ENCODE peak calls at places on chromosomes 4 and X, in seven cellular contexts. W is upper lobe of right lung, D is cardiac muscle cell, A is fibroblast of lung, U is psoas muscle, J is testis, G is aorta. H is an unnamed sample.

GRCh38 chr4:5446595-5446994 is 261.8 kb downstream of the EVC2 start:
- DNase-seq in W (no peak), D (no peak), A (no peak), U (no peak), J (no peak), G (peak; percentile 65), H (no peak)

GRCh38 chrX:134026732-134027311 is 41.4 kb upstream of the GPC3 start:
- DNase-seq in W (no peak), D (peak; percentile 88), A (peak; percentile 53), U (no peak), J (peak; percentile 46), G (no peak), H (peak; percentile 13)

GRCh38 chr4:166422475-166422874 is 549.4 kb downstream of the TLL1 start:
- DNase-seq in W (no peak), D (no peak), A (peak; percentile 64), U (no peak), J (no peak), G (no peak), H (no peak)

GRCh38 chrX:1531106-1531890 is 5.7 kb downstream of the P2RY8 start:
- DNase-seq in W (peak; percentile 32), D (no peak), A (no peak), U (no peak), J (no peak), G (no peak), H (no peak)

GRCh38 chrX:115023139-115023538 is 5.7 kb upstream of the IL13RA2 start:
- DNase-seq in W (no peak), D (no peak), A (peak; percentile 63), U (no peak), J (no peak), G (no peak), H (peak; percentile 43)

GRCh38 chr4:100106982-100107381 is 83.3 kb downstream of the DDIT4L start:
- DNase-seq in W (no peak), D (no peak), A (no peak), U (no peak), J (no peak), G (no peak), H (no peak)

GRCh38 chrX:17025903-17026302 is 79.4 kb downstream of the REPS2 start:
- DNase-seq in W (no peak), D (no peak), A (no peak), U (no peak), J (no peak), G (no peak), H (no peak)

GRCh38 chr4:72843466-72843865 is 226.1 kb downstream of the COX18 start:
- DNase-seq in W (no peak), D (no peak), A (no peak), U (no peak), J (no peak), G (no peak), H (no peak)

GRCh38 chr4:134313591-134313990 is 112.0 kb upstream of the PABPC4L start:
- DNase-seq in W (no peak), D (no peak), A (no peak), U (no peak), J (no peak), G (no peak), H (no peak)

GRCh38 chr4:22434895-22435294 is 81.0 kb downstream of the ADGRA3 start:
- DNase-seq in W (no peak), D (peak; percentile 76), A (peak; percentile 68), U (no peak), J (peak; percentile 54), G (no peak), H (peak; percentile 12)

GRCh38 chr4:38157592-38157991 is 197.4 kb downstream of the PTTG2 start:
- DNase-seq in W (no peak), D (no peak), A (no peak), U (peak; percentile 22), J (no peak), G (no peak), H (no peak)

GRCh38 chr4:57187241-57187640 is 77.1 kb upstream of the IGFBP7 start:
- DNase-seq in W (no peak), D (no peak), A (no peak), U (no peak), J (no peak), G (no peak), H (no peak)

GRCh38 chr4:10260777-10261176 is 144.2 kb upstream of the WDR1 start:
- DNase-seq in W (no peak), D (no peak), A (no peak), U (no peak), J (no peak), G (no peak), H (no peak)

GRCh38 chr4:170656506-170656905 is 566.8 kb upstream of the AADAT start:
- DNase-seq in W (no peak), D (no peak), A (no peak), U (no peak), J (no peak), G (no peak), H (no peak)

GRCh38 chr4:170652571-170652970 is 562.8 kb upstream of the AADAT start:
- DNase-seq in W (no peak), D (no peak), A (no peak), U (no peak), J (no peak), G (no peak), H (no peak)

GRCh38 chr4:170657761-170658160 is 568.0 kb upstream of the AADAT start:
- DNase-seq in W (no peak), D (no peak), A (no peak), U (no peak), J (no peak), G (no peak), H (no peak)

DNA sequence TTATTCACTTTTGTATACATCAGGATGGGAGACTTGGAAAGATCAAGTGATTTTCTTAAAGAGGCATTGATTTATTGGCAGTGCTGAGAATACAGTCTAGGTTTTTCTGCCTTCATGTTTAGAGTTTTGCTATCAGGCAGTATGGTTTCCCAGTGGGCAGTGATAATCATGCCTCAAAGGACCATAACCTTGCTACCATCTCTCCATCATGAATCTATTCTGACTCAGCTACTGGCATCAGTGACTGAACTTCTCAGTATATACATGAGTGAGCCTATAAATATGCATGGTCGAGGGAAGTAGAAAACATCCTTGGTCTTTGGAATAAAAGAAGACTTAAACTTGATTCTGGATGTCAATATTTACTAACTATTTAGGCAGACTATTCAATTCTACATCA is 562.0 kb upstream of the AADAT start:
- DNase-seq in W (no peak), D (no peak), A (no peak), U (no peak), J (no peak), G (no peak), H (no peak)
- H3K36me3 ChIP-seq in W (no peaks in the 10 kb centered on the region), D (no peaks in the 10 kb centered on the region), A (no peaks in the 10 kb centered on the region), U (no peaks in the 10 kb centered on the region), J (no peaks in the 10 kb centered on the region), G (no peaks in the 10 kb centered on the region), H (no peaks in the 10 kb centered on the region)

GRCh38 chr4:183670251-183670650 is 11.2 kb downstream of the TRAPPC11 start:
- DNase-seq in W (no peak), D (no peak), A (no peak), U (no peak), J (no peak), G (no peak), H (no peak)
- H3K36me3 ChIP-seq in W (peaks cover 71% of the 10 kb centered on the region), D (peaks cover 54% of the 10 kb centered on the region), A (peaks cover 5% of the 10 kb centered on the region), U (peaks cover 6% of the 10 kb centered on the region), J (no peaks in the 10 kb centered on the region), G (no peaks in the 10 kb centered on the region), H (peaks cover 55% of the 10 kb centered on the region)

DNA sequence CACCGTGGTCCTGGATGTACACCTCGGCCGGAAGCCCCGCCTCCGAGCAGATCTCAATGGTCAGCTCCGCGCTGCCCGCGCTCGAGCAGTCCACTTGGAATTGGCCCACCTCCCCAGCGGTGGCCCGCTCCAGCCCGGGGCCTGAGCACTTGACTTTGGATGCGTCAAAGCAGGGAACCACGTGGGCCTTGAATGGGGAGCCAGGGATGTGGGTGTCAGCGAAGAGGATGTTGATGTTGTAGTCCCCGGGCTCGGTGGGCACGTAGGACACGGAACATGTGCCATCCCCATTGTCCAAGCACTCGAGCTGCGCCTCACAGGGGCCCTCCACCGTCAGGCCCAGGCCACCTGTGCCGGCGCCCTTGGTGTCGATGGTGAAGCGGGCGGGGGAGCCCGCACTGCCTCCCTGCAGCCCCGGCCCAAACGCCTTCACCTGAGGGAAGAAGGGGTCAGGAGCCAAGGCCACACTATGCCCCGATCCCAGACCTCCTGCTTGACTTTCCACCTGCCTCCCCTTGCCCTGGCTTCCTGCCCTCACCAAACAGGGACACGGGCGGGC is 14.2 kb downstream of the FLNA start:
- DNase-seq in W (no peak), D (no peak), A (no peak), U (no peak), J (no peak), G (no peak), H (no peak)
- H3K36me3 ChIP-seq in W (peaks cover 84% of the 10 kb centered on the region), D (peaks cover 61% of the 10 kb centered on the region), A (peaks cover 63% of the 10 kb centered on the region), U (no peaks in the 10 kb centered on the region), J (no peaks in the 10 kb centered on the region), G (no peaks in the 10 kb centered on the region), H (peaks cover 76% of the 10 kb centered on the region)

DNA sequence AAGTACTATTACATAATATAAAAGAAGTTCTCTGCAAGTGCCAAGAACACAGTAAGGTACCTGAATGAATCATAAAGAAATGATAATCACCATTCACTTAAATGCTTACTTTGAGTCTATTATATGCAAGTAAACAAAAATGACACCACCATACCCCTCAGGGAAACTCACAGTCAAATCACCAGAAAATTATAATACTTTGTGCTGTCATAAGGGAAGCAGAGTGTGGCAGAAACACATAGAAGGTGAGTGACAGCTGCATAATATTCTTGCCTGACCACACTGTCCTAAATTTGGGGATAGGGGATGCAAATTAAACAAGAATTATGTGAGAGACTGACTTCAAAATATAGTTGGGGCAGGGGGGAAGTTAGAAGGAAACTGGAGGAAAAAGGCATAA is 12.9 kb downstream of the CCNI start:
- DNase-seq in W (no peak), D (no peak), A (no peak), U (no peak), J (no peak), G (no peak), H (no peak)
- H3K36me3 ChIP-seq in W (peaks cover 78% of the 10 kb centered on the region), D (peaks cover 55% of the 10 kb centered on the region), A (peaks cover 5% of the 10 kb centered on the region), U (peaks cover 4% of the 10 kb centered on the region), J (no peaks in the 10 kb centered on the region), G (peaks cover 7% of the 10 kb centered on the region), H (peaks cover 51% of the 10 kb centered on the region)

GRCh38 chr4:67273676-67274075 is 271.6 kb downstream of the CENPC start:
- DNase-seq in W (no peak), D (no peak), A (no peak), U (no peak), J (no peak), G (no peak), H (no peak)
- H3K36me3 ChIP-seq in W (no peaks in the 10 kb centered on the region), D (no peaks in the 10 kb centered on the region), A (no peaks in the 10 kb centered on the region), U (no peaks in the 10 kb centered on the region), J (no peaks in the 10 kb centered on the region), G (no peaks in the 10 kb centered on the region), H (no peaks in the 10 kb centered on the region)

DNA sequence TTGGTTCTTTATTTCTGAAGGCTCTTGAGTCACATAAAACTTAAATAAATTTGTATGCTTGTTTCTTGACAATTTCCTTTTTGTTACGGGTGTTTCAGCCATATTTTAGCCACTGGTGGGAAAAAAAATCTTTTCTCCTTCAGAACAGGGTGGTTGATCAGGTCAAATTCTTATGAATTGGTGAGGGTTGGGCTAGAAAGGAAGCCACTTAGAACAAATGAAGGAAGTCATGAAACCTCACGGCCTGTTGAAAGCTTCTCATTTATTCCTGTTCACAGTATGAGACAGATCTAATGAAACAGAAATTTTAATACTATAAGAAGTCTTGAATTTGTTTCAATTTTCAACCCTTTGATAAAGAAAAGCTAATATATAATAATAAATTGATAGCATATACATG is 12.1 kb upstream of the PDLIM5 start:
- DNase-seq in W (no peak), D (no peak), A (no peak), U (no peak), J (no peak), G (no peak), H (no peak)
- H3K36me3 ChIP-seq in W (no peaks in the 10 kb centered on the region), D (no peaks in the 10 kb centered on the region), A (no peaks in the 10 kb centered on the region), U (no peaks in the 10 kb centered on the region), J (no peaks in the 10 kb centered on the region), G (no peaks in the 10 kb centered on the region), H (no peaks in the 10 kb centered on the region)

GRCh38 chr4:168914095-168914494 is 96.0 kb downstream of the CBR4 start:
- DNase-seq in W (no peak), D (no peak), A (no peak), U (no peak), J (no peak), G (no peak), H (no peak)
- H3K36me3 ChIP-seq in W (peaks cover 57% of the 10 kb centered on the region), D (peaks cover 53% of the 10 kb centered on the region), A (peaks cover 9% of the 10 kb centered on the region), U (no peaks in the 10 kb centered on the region), J (no peaks in the 10 kb centered on the region), G (peaks cover 5% of the 10 kb centered on the region), H (peaks cover 58% of the 10 kb centered on the region)